ENCODE peak calls at places on chromosomes 16 and 17, in seven cellular contexts. X, J, G, Q, H, B and N are unnamed samples.

GRCh38 chr17:68021963-68022362 is 13.6 kb upstream of the KPNA2 start:
- DNase-seq in Q (no peak), G (no peak), H (no peak), X (no peak), J (no peak), B (no peak), N (no peak)

GRCh38 chr16:569445-570254 is at the start of gene PIGQ:
- DNase-seq in Q (peak; percentile 59), J (peak; percentile 62), B (peak; percentile 44), G (peak; percentile 50), H (peak; percentile 79), X (peak; percentile 44), N (peak; percentile 72)

GRCh38 chr16:19434584-19434983 is 16.9 kb downstream of the TMC5 start:
- DNase-seq in G (no peak), H (no peak), B (no peak), Q (no peak), X (no peak), J (no peak), N (no peak)

GRCh38 chr17:16066125-16066524 is 66.5 kb downstream of the TTC19 start:
- DNase-seq in G (no peak), J (no peak), Q (no peak), X (no peak), B (no peak), H (no peak), N (no peak)

GRCh38 chr17:47955497-47956461 is 1.9 kb downstream of the PRR15L start:
- DNase-seq in B (no peak), X (no peak), H (no peak), G (peak; percentile 81), Q (no peak), J (no peak), N (no peak)

GRCh38 chr16:84454611-84455010 is 49.8 kb downstream of the MEAK7 start:
- DNase-seq in Q (no peak), G (no peak), B (no peak), H (no peak), J (no peak), X (no peak), N (peak; percentile 27)

GRCh38 chr17:79950711-79951110 is 85.0 kb downstream of the TBC1D16 start:
- DNase-seq in H (no peak), X (no peak), Q (no peak), J (peak; percentile 9), G (no peak), B (no peak), N (peak; percentile 14)

GRCh38 chr17:59963738-59964454 is 644 bp downstream of the RNFT1 start:
- DNase-seq in Q (peak; percentile 60), X (peak; percentile 65), B (no peak), G (peak; percentile 37), J (peak; percentile 33), H (peak; percentile 48), N (no peak)

GRCh38 chr16:11325404-11326083 is 19.7 kb upstream of the RMI2 start:
- DNase-seq in H (peak; percentile 42), G (no peak), J (no peak), B (no peak), X (no peak), Q (no peak), N (no peak)

GRCh38 chr17:47935961-47936360 is 5.4 kb upstream of the PNPO start:
- DNase-seq in J (no peak), H (no peak), Q (no peak), B (no peak), G (no peak), X (peak; percentile 58), N (no peak)

GRCh38 chr16:81265658-81266451 is 27.4 kb downstream of the BCO1 start:
- DNase-seq in J (peak; percentile 84), Q (no peak), G (peak; percentile 27), B (no peak), H (no peak), X (peak; percentile 79), N (no peak)

GRCh38 chr16:26665166-26665939 is 401.4 kb upstream of the C16orf82 start:
- DNase-seq in J (no peak), X (no peak), H (no peak), G (no peak), B (no peak), Q (no peak), N (no peak)

GRCh38 chr17:82571855-82572254 is 52.3 kb downstream of the FOXK2 start:
- DNase-seq in J (no peak), H (no peak), B (no peak), G (no peak), X (no peak), Q (no peak), N (no peak)

GRCh38 chr17:14070344-14071007 is 1.2 kb downstream of the COX10 start:
- DNase-seq in J (no peak), X (no peak), G (no peak), H (no peak), Q (no peak), B (no peak), N (no peak)

GRCh38 chr17:14918540-14918939 is 346.6 kb downstream of the PMP22 start:
- DNase-seq in G (no peak), B (no peak), J (no peak), Q (no peak), H (no peak), X (peak; percentile 29), N (no peak)

GRCh38 chr16:57897053-57897784 is 73.7 kb downstream of the CNGB1 start:
- DNase-seq in J (no peak), X (no peak), G (no peak), Q (no peak), H (no peak), B (no peak), N (no peak)

GRCh38 chr16:81738831-81739496 is 40.1 kb upstream of the PLCG2 start:
- DNase-seq in Q (no peak), J (no peak), B (no peak), H (peak; percentile 93), G (no peak), X (no peak), N (no peak)

GRCh38 chr17:43570518-43570928 is 24.4 kb upstream of the ETV4 start:
- DNase-seq in X (peak; percentile 93), H (no peak), J (no peak), Q (no peak), G (no peak), B (no peak), N (no peak)

DNA sequence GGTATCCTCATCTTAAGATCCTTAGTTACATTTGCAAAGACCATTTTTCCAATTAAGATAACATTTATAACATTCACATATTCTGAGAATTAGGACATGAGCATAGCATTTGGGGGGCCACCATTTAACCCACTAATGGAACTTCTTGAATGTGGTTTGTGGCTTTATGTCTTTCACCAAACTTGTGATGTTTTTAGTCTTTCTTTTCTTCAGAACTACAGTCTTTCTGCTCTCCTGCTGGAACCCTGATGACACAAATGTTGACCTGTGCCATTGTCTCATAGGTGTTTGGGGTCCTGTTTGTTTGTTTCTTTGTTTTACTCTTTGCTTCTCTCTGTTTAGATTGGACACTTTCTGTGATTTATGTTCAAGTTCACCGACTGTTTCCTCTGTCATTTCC is 23.2 kb downstream of the COX11 start:
- DNase-seq in H (no peak), X (no peak), J (no peak), G (no peak), B (no peak), Q (no peak), N (no peak)
- TF ChIP-seq CTCF in H (no peak), X (no peak), J (no peak), G (no peak), B (no peak), Q (no peak), N (no peak)

DNA sequence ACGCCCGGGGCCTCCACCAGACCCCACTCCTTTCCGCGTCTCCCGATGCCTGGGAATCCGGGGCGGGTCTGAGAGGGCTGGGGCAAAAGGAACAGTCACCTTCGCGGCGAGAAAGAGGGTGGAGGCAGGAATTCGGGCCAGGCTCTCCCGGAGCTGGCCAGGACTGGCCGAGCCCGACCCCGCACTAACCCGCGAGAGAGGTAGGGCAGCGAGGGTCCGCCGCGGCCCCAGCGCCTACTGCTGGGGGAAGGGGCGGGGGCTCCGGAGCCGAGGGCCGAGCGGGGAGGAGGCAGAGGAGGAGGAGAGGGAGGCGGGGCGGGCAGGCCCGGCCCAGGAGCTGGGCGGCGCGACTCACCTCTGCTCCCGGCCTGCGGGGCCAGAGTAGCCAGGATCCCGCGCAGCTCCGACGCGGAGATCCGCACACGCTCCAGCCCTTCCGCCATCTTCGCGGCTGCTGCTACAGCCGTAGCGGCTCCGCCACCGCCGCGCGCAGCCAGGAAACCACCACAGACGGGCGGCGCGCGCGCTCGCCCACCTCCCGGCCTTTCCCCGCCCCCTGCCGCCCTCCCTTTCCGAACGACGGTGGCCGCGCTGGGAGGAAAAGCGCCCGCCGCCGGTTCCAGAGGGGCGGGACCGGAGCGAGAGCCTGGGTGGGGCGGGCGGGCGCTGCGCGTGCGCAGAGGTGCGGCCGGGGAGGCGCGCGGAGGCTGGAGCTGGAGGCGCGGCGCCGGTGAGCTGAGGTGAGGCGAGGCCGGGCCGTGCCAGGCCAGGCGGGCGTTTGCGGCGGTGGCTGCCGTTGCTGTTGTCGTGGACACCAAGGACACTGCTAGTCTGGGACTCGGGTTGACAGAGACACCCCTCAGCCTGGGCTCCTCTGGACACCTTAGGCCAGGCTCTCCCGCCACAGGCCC is at the start of the genes SMG6 and SRR:
- DNase-seq in J (peak; percentile 92), B (peak; percentile 87), X (peak; percentile 72), H (peak; percentile 93), G (peak; percentile 86), Q (peak; percentile 94), N (peak; percentile 93)
- TF ChIP-seq CTCF in J (no peak), B (no peak), X (no peak), H (no peak), G (no peak), Q (no peak), N (no peak)

DNA sequence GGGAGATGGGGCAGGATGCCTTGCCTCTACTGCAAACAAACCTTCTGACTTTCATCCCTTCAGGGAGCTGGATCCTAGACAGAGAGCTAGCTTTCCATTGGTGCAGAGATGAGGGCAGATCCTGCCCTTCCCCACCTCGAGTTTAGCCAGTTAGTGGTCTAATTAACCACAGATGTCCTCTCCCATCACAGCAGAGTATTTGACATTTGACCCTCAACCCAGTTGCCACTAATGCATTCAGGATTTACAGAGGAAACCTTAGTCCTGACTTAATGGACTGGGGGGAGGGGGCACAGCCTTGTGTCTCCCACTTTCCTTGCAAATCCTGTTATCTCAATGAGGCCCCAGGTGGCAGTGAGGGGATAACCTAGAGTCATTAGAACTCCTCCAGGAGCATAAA is 10.2 kb downstream of the PIP4K2B start:
- DNase-seq in X (peak; percentile 79), J (no peak), Q (no peak), H (no peak), G (no peak), B (no peak), N (no peak)
- TF ChIP-seq CTCF in X (no peak), J (no peak), Q (no peak), H (no peak), G (no peak), B (no peak), N (no peak)

DNA sequence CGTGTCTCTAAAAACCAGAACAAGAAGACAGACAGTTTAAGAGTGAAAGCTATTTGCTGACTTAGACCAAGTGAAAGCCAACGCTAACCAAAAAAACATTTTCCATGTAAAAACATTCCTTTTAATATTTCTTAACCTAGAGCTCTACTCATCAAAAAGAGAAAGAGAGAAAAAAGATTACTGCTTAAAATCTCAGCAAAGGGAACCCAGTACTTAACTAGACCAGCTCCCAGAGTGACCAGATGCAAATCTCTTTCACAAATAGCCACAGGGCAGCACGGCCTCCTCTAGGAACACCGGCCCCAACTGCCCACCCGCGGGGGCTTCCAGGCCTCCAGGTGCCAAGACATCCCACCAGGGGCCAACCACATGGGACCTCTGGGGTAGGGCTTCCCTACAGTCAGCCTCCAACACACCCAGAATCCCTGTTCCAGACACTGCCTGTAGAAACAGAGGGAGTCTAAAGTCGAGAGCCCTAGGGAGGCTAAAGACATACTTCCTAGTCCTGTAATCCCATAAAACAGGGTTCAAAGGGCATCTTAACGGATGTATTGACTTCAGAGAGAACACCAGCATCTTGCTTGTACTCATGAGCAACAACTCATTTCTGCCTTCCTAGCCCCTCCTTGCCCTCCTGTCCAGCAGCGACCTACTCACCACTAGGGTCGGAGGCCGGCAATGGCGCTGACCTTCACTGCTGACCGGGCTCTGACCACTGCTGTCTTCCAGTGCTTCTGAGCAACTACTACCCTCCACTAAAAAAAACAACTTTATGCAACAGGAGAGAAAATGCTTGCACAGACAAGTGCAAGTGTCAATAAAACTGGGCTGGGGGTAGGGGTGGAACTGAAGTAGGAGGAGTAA is 21.3 kb downstream of the ZCCHC14 start:
- DNase-seq in Q (no peak), B (no peak), J (no peak), X (peak; percentile 37), H (no peak), G (no peak), N (no peak)
- TF ChIP-seq CTCF in Q (no peak), B (no peak), J (no peak), X (no peak), H (no peak), G (no peak), N (no peak)